ENCODE peak calls at places on chromosomes 12 and 14, in five cellular contexts. One of them, this sample, is unnamed.
A peak's percentile ranks its signal among the peaks of the same experiment; 100 is the strongest.

GRCh38 chr12:39902823-39903222 is 203.1 kb downstream of the SLC2A13 start:
- DNase-seq in mesendoderm: no peak
- DNase-seq in ascending aorta: no peak
- DNase-seq in astrocyte of the cerebellum: no peak
- DNase-seq in gastrocnemius medialis: no peak
- DNase-seq in this sample: no peak

GRCh38 chr12:51071663-51072062 is 11.7 kb downstream of the CSRNP2 start:
- DNase-seq in ascending aorta: no peak
- DNase-seq in mesendoderm: peak; percentile 41
- DNase-seq in astrocyte of the cerebellum: no peak
- DNase-seq in gastrocnemius medialis: no peak
- DNase-seq in this sample: no peak

GRCh38 chr12:110860833-110861291 is 14.1 kb downstream of the CCDC63 start:
- DNase-seq in ascending aorta: no peak
- DNase-seq in mesendoderm: peak; percentile 83
- DNase-seq in astrocyte of the cerebellum: no peak
- DNase-seq in gastrocnemius medialis: no peak
- DNase-seq in this sample: no peak

GRCh38 chr12:88144037-88144436 is 1.9 kb downstream of the TMTC3 start:
- DNase-seq in gastrocnemius medialis: no peak
- DNase-seq in ascending aorta: no peak
- DNase-seq in astrocyte of the cerebellum: no peak
- DNase-seq in mesendoderm: peak; percentile 75
- DNase-seq in this sample: no peak

GRCh38 chr14:85358136-85358785 is 171.7 kb upstream of the FLRT2 start:
- DNase-seq in mesendoderm: no peak
- DNase-seq in gastrocnemius medialis: no peak
- DNase-seq in astrocyte of the cerebellum: no peak
- DNase-seq in ascending aorta: no peak
- DNase-seq in this sample: no peak

GRCh38 chr12:92439397-92439779 is 263.4 kb upstream of the PLEKHG7 start:
- DNase-seq in ascending aorta: peak; percentile 67
- DNase-seq in astrocyte of the cerebellum: peak; percentile 8
- DNase-seq in mesendoderm: no peak
- DNase-seq in gastrocnemius medialis: peak; percentile 57
- DNase-seq in this sample: peak; percentile 25

GRCh38 chr14:69049675-69050074 is 70.6 kb upstream of the ACTN1 start:
- DNase-seq in ascending aorta: peak; percentile 81
- DNase-seq in gastrocnemius medialis: peak; percentile 31
- DNase-seq in astrocyte of the cerebellum: no peak
- DNase-seq in mesendoderm: no peak
- DNase-seq in this sample: no peak

GRCh38 chr14:72894623-72895378 is 900 bp upstream of the DPF3 start:
- DNase-seq in gastrocnemius medialis: peak; percentile 84
- DNase-seq in mesendoderm: peak; percentile 85
- DNase-seq in ascending aorta: no peak
- DNase-seq in astrocyte of the cerebellum: no peak
- DNase-seq in this sample: no peak

GRCh38 chr14:45467023-45467422 is 214.0 kb upstream of the MIS18BP1 start:
- DNase-seq in ascending aorta: no peak
- DNase-seq in gastrocnemius medialis: no peak
- DNase-seq in astrocyte of the cerebellum: no peak
- DNase-seq in mesendoderm: no peak
- DNase-seq in this sample: no peak

GRCh38 chr12:18394742-18395141 is 133.4 kb downstream of the PIK3C2G start:
- DNase-seq in ascending aorta: no peak
- DNase-seq in astrocyte of the cerebellum: no peak
- DNase-seq in mesendoderm: no peak
- DNase-seq in gastrocnemius medialis: no peak
- DNase-seq in this sample: no peak

GRCh38 chr14:73789996-73790581 is 61.5 kb upstream of the PTGR2 start:
- DNase-seq in astrocyte of the cerebellum: peak; percentile 99
- DNase-seq in mesendoderm: no peak
- DNase-seq in ascending aorta: peak; percentile 93
- DNase-seq in gastrocnemius medialis: peak; percentile 55
- DNase-seq in this sample: no peak

GRCh38 chr14:77642407-77642806 is 26.0 kb upstream of the SPTLC2 start:
- DNase-seq in astrocyte of the cerebellum: no peak
- DNase-seq in gastrocnemius medialis: no peak
- DNase-seq in mesendoderm: no peak
- DNase-seq in ascending aorta: no peak
- DNase-seq in this sample: no peak
- H3K4me3 ChIP-seq in astrocyte of the cerebellum: no peak overlapping the region
- H3K4me3 ChIP-seq in gastrocnemius medialis: peak overlapping the region; percentile 44
- H3K4me3 ChIP-seq in mesendoderm: no peak overlapping the region
- H3K4me3 ChIP-seq in ascending aorta: peak overlapping the region; percentile 48
- H3K4me3 ChIP-seq in this sample: no peak overlapping the region

GRCh38 chr12:57456145-57456700 is 1.1 kb downstream of the INHBE start:
- DNase-seq in gastrocnemius medialis: peak; percentile 45
- DNase-seq in ascending aorta: no peak
- DNase-seq in mesendoderm: peak; percentile 94
- DNase-seq in astrocyte of the cerebellum: no peak
- DNase-seq in this sample: no peak

GRCh38 chr12:57455374-57456144 is 452 bp downstream of the INHBE start:
- DNase-seq in ascending aorta: no peak
- DNase-seq in mesendoderm: peak; percentile 51
- DNase-seq in astrocyte of the cerebellum: no peak
- DNase-seq in gastrocnemius medialis: peak; percentile 79
- DNase-seq in this sample: no peak

GRCh38 chr12:57452937-57453509 is 2.1 kb upstream of the INHBE start:
- DNase-seq in gastrocnemius medialis: peak; percentile 82
- DNase-seq in mesendoderm: peak; percentile 90
- DNase-seq in astrocyte of the cerebellum: no peak
- DNase-seq in ascending aorta: peak; percentile 91
- DNase-seq in this sample: no peak

GRCh38 chr12:57454213-57454565 is 918 bp upstream of the INHBE start:
- DNase-seq in gastrocnemius medialis: no peak
- DNase-seq in mesendoderm: no peak
- DNase-seq in astrocyte of the cerebellum: no peak
- DNase-seq in ascending aorta: no peak
- DNase-seq in this sample: no peak

GRCh38 chr12:57454566-57455373 is at the start of gene INHBE:
- DNase-seq in ascending aorta: no peak
- DNase-seq in gastrocnemius medialis: peak; percentile 81
- DNase-seq in astrocyte of the cerebellum: no peak
- DNase-seq in mesendoderm: peak; percentile 97
- DNase-seq in this sample: peak; percentile 45
- H3K4me3 ChIP-seq in ascending aorta: no peak within 1 kb of the TSS
- H3K4me3 ChIP-seq in gastrocnemius medialis: no peak within 1 kb of the TSS
- H3K4me3 ChIP-seq in astrocyte of the cerebellum: no peak within 1 kb of the TSS
- H3K4me3 ChIP-seq in mesendoderm: peak within 1 kb of the TSS; percentile 4
- H3K4me3 ChIP-seq in this sample: no peak within 1 kb of the TSS

DNA sequence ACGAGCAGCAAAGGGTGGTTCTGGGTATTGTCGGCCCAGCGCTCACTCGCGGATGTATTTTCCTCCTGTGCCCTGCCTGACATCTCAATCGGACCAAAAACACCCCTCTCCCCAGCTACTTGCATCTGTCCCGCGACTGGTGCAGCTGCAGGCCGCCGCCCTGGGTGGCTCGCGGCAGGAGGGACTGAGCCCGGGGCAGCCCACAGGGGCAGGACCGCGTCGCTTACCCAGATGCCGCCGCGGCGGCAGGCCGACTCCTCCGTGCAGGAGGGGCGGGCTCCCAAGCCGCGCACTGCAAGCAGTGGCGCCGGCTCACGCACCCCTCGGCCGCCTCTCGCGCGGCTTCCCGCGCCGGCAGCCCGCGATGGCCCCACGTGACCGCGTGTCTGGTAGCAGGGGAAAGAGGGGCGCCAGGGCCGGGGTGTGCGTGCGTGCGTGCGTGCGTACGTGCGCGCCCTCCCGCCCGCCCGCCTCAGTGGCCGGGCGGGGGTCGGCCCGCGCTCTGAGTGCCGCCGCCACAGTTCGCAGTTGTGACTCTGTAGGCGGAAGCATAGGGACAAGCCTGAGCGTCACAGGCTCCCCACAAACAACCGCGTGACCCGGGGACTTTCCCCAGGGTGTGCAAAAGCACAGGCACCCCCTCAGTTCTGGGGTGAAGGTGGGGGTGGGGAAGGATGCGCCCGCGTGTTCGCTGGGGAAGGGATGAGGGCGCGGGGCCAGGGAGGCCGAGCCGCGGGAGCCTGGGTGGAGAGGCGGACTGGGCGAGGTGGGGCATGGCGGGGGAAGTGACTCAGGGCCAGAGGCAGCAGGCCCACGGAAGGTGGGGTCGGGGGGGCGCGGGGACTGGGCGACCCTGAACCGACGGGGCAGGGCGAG is at the start of gene ZBTB25:
- DNase-seq in mesendoderm: peak; percentile 98
- DNase-seq in ascending aorta: peak; percentile 96
- DNase-seq in astrocyte of the cerebellum: peak; percentile 77
- DNase-seq in gastrocnemius medialis: peak; percentile 93
- DNase-seq in this sample: peak; percentile 73
- H3K4me3 ChIP-seq in mesendoderm: peak within 1 kb of the TSS; percentile 85
- H3K4me3 ChIP-seq in ascending aorta: peak within 1 kb of the TSS; percentile 91
- H3K4me3 ChIP-seq in astrocyte of the cerebellum: peak within 1 kb of the TSS; percentile 52
- H3K4me3 ChIP-seq in gastrocnemius medialis: peak within 1 kb of the TSS; percentile 82
- H3K4me3 ChIP-seq in this sample: peak within 1 kb of the TSS; percentile 63

DNA sequence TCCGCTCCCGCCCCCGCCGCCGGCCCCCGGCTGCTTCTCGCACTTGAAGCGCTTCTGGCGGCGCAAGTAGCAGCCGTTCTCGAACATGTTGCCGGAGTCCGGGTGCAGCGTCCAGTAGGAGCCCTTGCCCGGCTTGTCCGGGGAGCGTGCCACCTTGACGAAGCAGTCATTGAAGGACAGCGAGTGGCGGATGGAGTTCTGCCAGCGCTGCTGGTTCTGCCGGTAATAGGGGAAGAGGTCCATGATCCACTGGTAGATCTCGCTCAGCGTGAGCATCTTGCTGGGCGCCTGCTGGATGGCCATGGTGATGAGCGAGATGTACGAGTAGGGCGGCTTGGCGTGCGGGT is 3.1 kb downstream of the FOXA1 start:
- DNase-seq in ascending aorta: no peak
- DNase-seq in mesendoderm: peak; percentile 42
- DNase-seq in astrocyte of the cerebellum: no peak
- DNase-seq in gastrocnemius medialis: no peak
- DNase-seq in this sample: no peak
- H3K4me3 ChIP-seq in ascending aorta: no peak overlapping the region
- H3K4me3 ChIP-seq in mesendoderm: no peak overlapping the region
- H3K4me3 ChIP-seq in astrocyte of the cerebellum: no peak overlapping the region
- H3K4me3 ChIP-seq in gastrocnemius medialis: no peak overlapping the region
- H3K4me3 ChIP-seq in this sample: no peak overlapping the region

This sample was measured in kidney epithelial cell.